ENCODE peak calls at places on chromosomes 5 and 9, in four cellular contexts. E is epithelial cell of proximal tubule, D is fibroblast of villous mesenchyme, N is body of pancreas. F is an unnamed sample.

GRCh38 chr5:169125571-169125970 is 175.4 kb downstream of the SLIT3 start:
- DNase-seq in E (no peak), D (no peak), N (no peak), F (no peak)

GRCh38 chr5:178206166-178207101 is 2.1 kb downstream of the HNRNPAB start:
- DNase-seq in E (no peak), D (peak), N (no peak), F (no peak)

GRCh38 chr5:151772868-151773561 is 1.3 kb downstream of the G3BP1 start:
- DNase-seq in E (no peak), D (peak), N (peak), F (peak)

GRCh38 chr5:120942551-120942950 is 478.5 kb downstream of the PRR16 start:
- DNase-seq in E (no peak), D (no peak), N (no peak), F (peak)

GRCh38 chr5:138033275-138033808 is 463 bp upstream of the FAM13B start:
- DNase-seq in E (no peak), D (no peak), N (no peak), F (peak)

GRCh38 chr9:113669523-113670115 is 206.1 kb downstream of the RGS3 start:
- DNase-seq in E (no peak), D (peak), N (no peak), F (no peak)

GRCh38 chr5:27316283-27316675 is 277.9 kb upstream of the CDH9 start:
- DNase-seq in E (peak), D (peak), N (no peak), F (peak)

GRCh38 chr5:152542741-152543140 is 137.7 kb upstream of the NMUR2 start:
- DNase-seq in E (no peak), D (peak), N (no peak), F (no peak)

GRCh38 chr5:158264264-158264663 is 405.3 kb upstream of the CLINT1 start:
- DNase-seq in E (no peak), D (no peak), N (no peak), F (no peak)

GRCh38 chr9:120909904-120910303 is 16.7 kb downstream of the TRAF1 start:
- DNase-seq in E (no peak), D (no peak), N (no peak), F (no peak)

GRCh38 chr5:57486206-57486605 is 3.6 kb upstream of the ACTBL2 start:
- DNase-seq in E (no peak), D (peak), N (no peak), F (no peak)

GRCh38 chr5:10975915-10976314 is 214.9 kb upstream of the DAP start:
- DNase-seq in E (no peak), D (no peak), N (no peak), F (no peak)

GRCh38 chr9:111959468-111959941 is 62.9 kb downstream of the UGCG start:
- DNase-seq in E (peak), D (peak), N (peak), F (peak)

GRCh38 chr5:158737536-158738027 is 362.1 kb downstream of the EBF1 start:
- DNase-seq in E (no peak), D (no peak), N (no peak), F (no peak)

GRCh38 chr5:66151030-66151429 is 6.9 kb downstream of the SREK1 start:
- DNase-seq in E (no peak), D (no peak), N (no peak), F (no peak)

GRCh38 chr9:116576386-116576785 is 110.7 kb upstream of the TRIM32 start:
- DNase-seq in E (no peak), D (no peak), N (no peak), F (peak)

GRCh38 chr5:17178316-17178715 is 39.1 kb upstream of the BASP1 start:
- DNase-seq in E (no peak), D (peak), N (no peak), F (no peak)

GRCh38 chr9:16258708-16259107 is 611.8 kb downstream of the BNC2 start:
- DNase-seq in E (no peak), D (no peak), N (no peak), F (no peak)

GRCh38 chr5:157476699-157477408 is 16.8 kb downstream of the NIPAL4 start:
- DNase-seq in E (no peak), D (peak), N (peak), F (peak)

GRCh38 chr5:134467231-134467630 is 55.5 kb upstream of the CDKN2AIPNL start:
- DNase-seq in E (no peak), D (no peak), N (no peak), F (no peak)
- H3K4me3 ChIP-seq in E (no peak), D (no peak), N (no peak), F (peak)

GRCh38 chr5:84322646-84323045 is 62.0 kb downstream of the EDIL3 start:
- DNase-seq in E (no peak), D (no peak), N (no peak), F (no peak)

GRCh38 chr5:84332106-84332505 is 52.6 kb downstream of the EDIL3 start:
- DNase-seq in E (no peak), D (no peak), N (no peak), F (no peak)

GRCh38 chr5:84327591-84327990 is 57.1 kb downstream of the EDIL3 start:
- DNase-seq in E (no peak), D (no peak), N (no peak), F (no peak)
- H3K4me3 ChIP-seq in E (no peak), D (no peak), N (no peak), F (no peak)

GRCh38 chr5:44389410-44389879 is at the start of gene FGF10:
- DNase-seq in E (no peak), D (no peak), N (peak), F (peak)

GRCh38 chr5:44387391-44387790 is 1.8 kb downstream of the FGF10 start:
- DNase-seq in E (no peak), D (no peak), N (no peak), F (no peak)

GRCh38 chr5:44387911-44388310 is 1.3 kb downstream of the FGF10 start:
- DNase-seq in E (no peak), D (no peak), N (peak), F (no peak)

GRCh38 chr5:44390332-44390731 is 1.1 kb upstream of the FGF10 start:
- DNase-seq in E (no peak), D (no peak), N (peak), F (no peak)

DNA sequence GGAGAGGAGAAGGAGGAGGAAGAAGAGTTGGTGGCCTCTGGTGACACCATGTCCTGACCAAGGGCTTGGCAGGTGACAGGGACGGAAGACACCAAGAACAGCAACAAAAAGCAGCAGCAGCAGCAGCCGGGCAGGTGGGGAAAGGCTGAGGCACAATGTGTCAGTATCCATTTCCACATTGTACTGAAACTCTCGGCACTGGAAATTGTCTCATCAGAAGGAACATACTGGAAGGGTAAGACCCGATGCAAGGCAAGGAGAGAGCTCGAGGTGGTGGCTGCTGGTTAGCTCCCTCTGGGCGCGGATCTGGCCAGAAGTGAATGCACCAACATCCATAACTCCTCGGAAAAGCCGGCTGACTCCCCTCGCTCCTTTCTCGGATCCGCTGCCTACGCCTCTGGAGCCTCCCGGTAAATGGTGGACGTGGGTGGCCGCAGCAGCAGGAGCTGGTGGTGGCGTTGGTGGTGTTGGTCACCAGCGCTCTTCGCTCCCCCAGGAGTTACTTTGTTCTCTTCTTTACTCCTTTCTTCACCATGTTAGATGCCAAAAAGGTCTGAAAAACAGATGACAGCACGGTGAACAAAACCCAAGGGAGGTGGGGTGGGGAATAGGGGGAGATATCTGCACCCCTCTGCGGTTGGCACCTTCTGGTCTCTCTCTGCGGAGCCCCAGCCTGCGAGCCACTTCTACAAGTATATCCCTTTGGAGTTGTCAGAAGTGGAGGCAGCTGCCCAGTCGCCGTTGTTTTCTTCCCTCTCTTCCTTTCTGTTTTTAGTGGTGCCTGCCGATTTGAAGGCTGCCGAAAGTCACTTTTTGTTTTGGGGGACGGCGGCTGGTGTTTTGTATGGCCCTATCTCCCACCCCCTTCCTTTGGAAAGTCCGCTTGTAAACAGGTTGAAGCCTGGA is 463 bp downstream of the FGF10 start:
- DNase-seq in E (no peak), D (no peak), N (peak), F (peak)
- H3K4me3 ChIP-seq in E (peak), D (peak), N (peak), F (peak)

DNA sequence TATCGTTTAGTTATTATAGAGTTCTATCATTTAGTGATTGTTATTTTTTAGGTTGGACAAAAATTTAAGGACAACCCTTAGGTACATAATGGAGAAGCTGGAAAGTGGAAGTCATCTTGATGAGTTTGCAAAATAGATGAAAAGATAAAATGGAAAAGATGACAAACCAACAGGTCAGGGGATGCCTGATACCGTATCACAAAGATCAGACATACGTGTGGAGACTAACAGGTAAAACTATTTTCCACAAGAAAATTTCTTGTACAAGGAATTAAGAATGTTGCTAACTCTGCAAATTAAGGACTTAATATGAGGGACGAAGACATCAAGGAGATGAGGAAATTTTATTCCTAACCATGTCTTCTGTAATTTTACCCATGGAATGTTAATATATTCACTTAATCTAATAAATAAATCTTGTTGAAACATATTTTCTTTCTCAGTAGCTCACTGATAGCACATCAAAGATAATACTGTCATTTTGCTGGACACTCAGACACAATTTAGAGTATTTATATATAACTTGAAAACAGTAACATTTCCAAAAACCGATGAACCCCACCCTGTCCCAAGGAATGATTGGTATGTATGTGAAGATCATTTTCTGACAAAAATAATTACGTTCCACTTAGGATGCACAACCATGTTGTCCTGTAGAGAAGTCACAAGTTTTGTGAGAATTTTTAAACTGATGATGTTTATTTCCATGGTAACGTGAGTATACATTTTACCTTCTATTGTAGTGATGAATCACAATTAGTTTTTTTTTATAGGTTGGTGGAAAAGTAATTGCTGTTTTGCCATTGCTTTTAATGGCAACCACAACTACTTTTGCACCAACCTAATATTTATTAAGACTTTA is 2.6 kb downstream of the LURAP1L start:
- DNase-seq in E (no peak), D (no peak), N (no peak), F (no peak)
- H3K4me3 ChIP-seq in E (peak), D (peak), N (peak), F (peak)

DNA sequence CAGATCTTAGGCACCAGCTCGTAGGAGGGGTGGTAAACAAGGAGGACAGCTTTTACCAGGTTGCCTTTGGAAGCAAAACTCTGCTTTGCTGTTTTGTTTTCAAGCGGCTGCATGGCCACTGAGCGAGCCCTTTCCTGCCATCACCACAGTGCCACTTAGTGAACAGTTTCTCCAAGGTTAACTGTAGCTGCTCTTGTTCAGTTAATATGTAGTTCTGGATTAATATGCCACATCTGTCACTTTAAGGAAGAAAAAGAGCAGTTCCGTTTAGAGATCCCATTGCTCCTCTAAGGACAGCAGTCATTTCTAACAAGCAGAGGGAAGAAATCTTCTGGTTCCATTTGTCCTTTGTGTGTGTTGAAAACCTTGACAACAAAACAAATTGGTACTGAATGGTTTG is 10.4 kb upstream of the ABL1 start:
- DNase-seq in E (no peak), D (no peak), N (no peak), F (peak)
- H3K4me3 ChIP-seq in E (peak), D (no peak), N (no peak), F (peak)

F was measured in adipocyte.